ENCODE peak calls at places on chromosomes 6 and 20, in six cellular contexts. One of them, this sample, is unnamed. For H3F3A, the result is how much of the 10 kb centered on the place peaks cover.

GRCh38 chr20:11329271-11329670 is 588.4 kb upstream of the BTBD3 start:
- DNase-seq in SK-N-SH: no peak
- DNase-seq in neural progenitor cell: no peak
- DNase-seq in PC-3: no peak
- DNase-seq in GM23338: no peak
- DNase-seq in GM23248: no peak
- DNase-seq in this sample: no peak

GRCh38 chr6:119602215-119603178 is 252.9 kb upstream of the MAN1A1 start:
- DNase-seq in neural progenitor cell: no peak
- DNase-seq in SK-N-SH: no peak
- DNase-seq in GM23248: peak
- DNase-seq in PC-3: peak
- DNase-seq in GM23338: no peak
- DNase-seq in this sample: no peak

GRCh38 chr6:112934433-112935327 is 587.5 kb downstream of the RFPL4B start:
- DNase-seq in GM23338: peak
- DNase-seq in SK-N-SH: no peak
- DNase-seq in GM23248: no peak
- DNase-seq in PC-3: no peak
- DNase-seq in neural progenitor cell: no peak
- DNase-seq in this sample: no peak

GRCh38 chr6:43916091-43916923 is 146.3 kb downstream of the VEGFA start:
- DNase-seq in GM23248: peak
- DNase-seq in SK-N-SH: no peak
- DNase-seq in neural progenitor cell: no peak
- DNase-seq in PC-3: no peak
- DNase-seq in GM23338: no peak
- DNase-seq in this sample: no peak

GRCh38 chr6:106622412-106622811 is 6.9 kb downstream of the RTN4IP1 start:
- DNase-seq in GM23248: no peak
- DNase-seq in GM23338: no peak
- DNase-seq in neural progenitor cell: no peak
- DNase-seq in SK-N-SH: no peak
- DNase-seq in PC-3: no peak
- DNase-seq in this sample: no peak

GRCh38 chr6:12126051-12126450 is 113.9 kb downstream of the HIVEP1 start:
- DNase-seq in neural progenitor cell: no peak
- DNase-seq in GM23338: no peak
- DNase-seq in PC-3: no peak
- DNase-seq in GM23248: no peak
- DNase-seq in SK-N-SH: no peak
- DNase-seq in this sample: no peak

GRCh38 chr20:3088031-3088430 is 3.5 kb upstream of the AVP start:
- DNase-seq in neural progenitor cell: no peak
- DNase-seq in SK-N-SH: no peak
- DNase-seq in GM23338: no peak
- DNase-seq in GM23248: no peak
- DNase-seq in PC-3: no peak
- DNase-seq in this sample: no peak

GRCh38 chr6:42961020-42961470 is 491 bp downstream of the GNMT start:
- DNase-seq in GM23248: no peak
- DNase-seq in neural progenitor cell: no peak
- DNase-seq in GM23338: no peak
- DNase-seq in SK-N-SH: no peak
- DNase-seq in PC-3: no peak
- DNase-seq in this sample: no peak

GRCh38 chr6:3352678-3353077 is 93.9 kb downstream of the PSMG4 start:
- DNase-seq in neural progenitor cell: no peak
- DNase-seq in PC-3: no peak
- DNase-seq in GM23248: no peak
- DNase-seq in GM23338: no peak
- DNase-seq in SK-N-SH: no peak
- DNase-seq in this sample: no peak

GRCh38 chr20:9032758-9033157 is 36.1 kb upstream of the PLCB4 start:
- DNase-seq in GM23338: no peak
- DNase-seq in GM23248: peak
- DNase-seq in SK-N-SH: no peak
- DNase-seq in PC-3: no peak
- DNase-seq in neural progenitor cell: no peak
- DNase-seq in this sample: no peak

GRCh38 chr6:134676307-134677281 is 273.3 kb downstream of the ALDH8A1 start:
- DNase-seq in GM23338: no peak
- DNase-seq in SK-N-SH: no peak
- DNase-seq in GM23248: no peak
- DNase-seq in neural progenitor cell: no peak
- DNase-seq in PC-3: no peak
- DNase-seq in this sample: no peak
- TF ChIP-seq EZH2phosphoT487 in GM23338: no peak
- TF ChIP-seq EZH2phosphoT487 in SK-N-SH: no peak
- TF ChIP-seq EZH2phosphoT487 in GM23248: no peak
- TF ChIP-seq EZH2phosphoT487 in neural progenitor cell: no peak
- TF ChIP-seq EZH2phosphoT487 in PC-3: no peak
- TF ChIP-seq EZH2phosphoT487 in this sample: no peak

GRCh38 chr6:87918461-87918941 is 129.1 kb upstream of the SPACA1 start:
- DNase-seq in neural progenitor cell: no peak
- DNase-seq in PC-3: no peak
- DNase-seq in GM23248: peak
- DNase-seq in SK-N-SH: no peak
- DNase-seq in GM23338: peak
- DNase-seq in this sample: peak
- H3F3A ChIP-seq in neural progenitor cell: under half
- H3F3A ChIP-seq in PC-3: under half
- H3F3A ChIP-seq in GM23248: under half
- H3F3A ChIP-seq in SK-N-SH: under half
- H3F3A ChIP-seq in GM23338: under half
- H3F3A ChIP-seq in this sample: under half

DNA sequence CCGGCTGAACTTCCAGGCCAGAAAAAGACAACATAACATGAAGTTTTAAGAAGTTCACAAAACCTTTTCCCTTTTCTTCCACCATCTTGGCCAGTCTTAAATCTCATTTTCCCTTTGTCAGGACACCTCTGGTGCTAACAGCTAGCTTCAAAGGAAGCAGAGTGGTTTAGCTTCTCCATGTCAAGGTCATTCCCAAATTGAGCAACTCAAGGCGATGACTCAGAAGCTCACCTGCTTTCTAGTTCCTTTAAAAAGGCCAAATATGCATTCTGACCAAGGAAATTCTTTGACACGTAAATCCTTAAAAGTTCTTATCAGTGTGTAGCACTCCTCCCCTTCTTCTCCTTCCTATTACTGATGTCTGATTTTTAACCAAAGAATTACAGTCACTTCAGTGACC is 69.6 kb upstream of the VGLL2 start:
- DNase-seq in PC-3: peak
- DNase-seq in GM23248: no peak
- DNase-seq in SK-N-SH: no peak
- DNase-seq in neural progenitor cell: no peak
- DNase-seq in GM23338: peak
- DNase-seq in this sample: no peak
- TF ChIP-seq EZH2phosphoT487 in PC-3: no peak
- TF ChIP-seq EZH2phosphoT487 in GM23248: no peak
- TF ChIP-seq EZH2phosphoT487 in SK-N-SH: no peak
- TF ChIP-seq EZH2phosphoT487 in neural progenitor cell: no peak
- TF ChIP-seq EZH2phosphoT487 in GM23338: no peak
- TF ChIP-seq EZH2phosphoT487 in this sample: no peak

DNA sequence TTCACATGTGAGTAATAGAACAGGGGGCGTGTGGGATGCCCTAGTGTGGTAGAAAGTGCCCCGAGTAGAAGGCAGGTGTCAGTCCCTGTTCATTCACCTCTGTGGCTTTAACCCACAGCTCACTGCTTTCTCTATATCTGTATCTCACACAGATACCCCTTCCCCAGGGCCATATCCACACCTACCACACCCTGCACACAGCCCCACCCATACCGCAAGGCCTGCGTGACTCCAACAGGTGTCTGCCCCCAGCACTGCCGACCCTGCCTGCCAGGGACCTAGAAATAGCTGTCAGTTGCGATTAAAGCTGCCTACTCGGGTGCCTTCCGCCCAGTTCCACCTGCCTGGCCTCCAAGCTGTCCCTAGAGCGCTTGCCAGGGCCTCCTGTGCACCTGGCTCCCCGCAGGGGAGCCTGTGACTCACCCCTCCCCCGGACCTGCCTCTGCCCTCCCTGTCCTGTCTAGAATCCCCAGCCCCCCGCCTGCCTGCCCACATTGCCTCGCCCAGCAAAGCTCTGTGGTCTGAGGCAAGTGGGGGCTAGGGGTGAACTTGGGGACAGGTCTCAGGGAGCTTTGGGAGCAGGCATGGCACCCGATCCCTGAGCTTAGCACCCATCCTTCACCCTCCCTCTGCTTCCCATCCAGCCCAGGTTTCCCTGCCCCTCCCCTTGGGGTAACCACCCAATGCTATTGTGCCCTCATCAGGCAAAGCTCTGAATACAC is 38.3 kb upstream of the ID1 start:
- DNase-seq in PC-3: peak
- DNase-seq in neural progenitor cell: no peak
- DNase-seq in SK-N-SH: no peak
- DNase-seq in GM23338: peak
- DNase-seq in GM23248: no peak
- DNase-seq in this sample: peak
- H3F3A ChIP-seq in PC-3: under half
- H3F3A ChIP-seq in neural progenitor cell: under half
- H3F3A ChIP-seq in SK-N-SH: half or more
- H3F3A ChIP-seq in GM23338: half or more
- H3F3A ChIP-seq in GM23248: half or more
- H3F3A ChIP-seq in this sample: half or more

DNA sequence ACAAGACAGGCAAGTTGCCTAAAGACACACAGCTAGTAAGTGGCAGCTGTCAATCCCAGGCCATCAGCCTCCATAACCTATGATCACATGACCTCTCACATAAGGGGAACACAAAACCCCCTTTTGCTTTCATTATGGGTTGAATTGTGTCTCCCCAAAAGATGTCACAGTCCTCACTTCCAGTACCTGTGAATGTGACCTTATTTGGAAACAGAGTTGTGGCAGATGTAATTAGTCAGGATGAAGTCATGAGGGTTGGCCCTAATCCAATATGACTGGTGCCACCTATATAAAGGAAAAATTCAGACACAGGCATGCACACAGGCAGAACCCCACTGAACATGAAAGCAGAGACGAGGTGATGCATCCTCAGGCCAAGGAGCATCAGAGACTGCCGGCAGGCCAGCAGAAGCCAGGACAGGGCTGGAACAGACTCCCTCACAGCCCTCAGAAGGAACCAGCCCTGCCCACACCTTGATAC is 33.6 kb downstream of the GFOD1 start:
- DNase-seq in GM23248: peak
- DNase-seq in PC-3: peak
- DNase-seq in SK-N-SH: no peak
- DNase-seq in neural progenitor cell: no peak
- DNase-seq in GM23338: no peak
- DNase-seq in this sample: no peak
- TF ChIP-seq EZH2phosphoT487 in GM23248: no peak
- TF ChIP-seq EZH2phosphoT487 in PC-3: no peak
- TF ChIP-seq EZH2phosphoT487 in SK-N-SH: no peak
- TF ChIP-seq EZH2phosphoT487 in neural progenitor cell: no peak
- TF ChIP-seq EZH2phosphoT487 in GM23338: no peak
- TF ChIP-seq EZH2phosphoT487 in this sample: no peak

GRCh38 chr20:49541733-49542513 is 26.0 kb downstream of the PTGIS start:
- DNase-seq in neural progenitor cell: peak
- DNase-seq in PC-3: peak
- DNase-seq in GM23248: peak
- DNase-seq in SK-N-SH: peak
- DNase-seq in GM23338: peak
- DNase-seq in this sample: peak

GRCh38 chr20:49540696-49541435 is 27.1 kb downstream of the PTGIS start:
- DNase-seq in SK-N-SH: no peak
- DNase-seq in PC-3: no peak
- DNase-seq in GM23248: no peak
- DNase-seq in GM23338: no peak
- DNase-seq in neural progenitor cell: peak
- DNase-seq in this sample: no peak

GRCh38 chr20:49540232-49540620 is 27.7 kb downstream of the PTGIS start:
- DNase-seq in GM23338: no peak
- DNase-seq in SK-N-SH: no peak
- DNase-seq in neural progenitor cell: no peak
- DNase-seq in PC-3: no peak
- DNase-seq in GM23248: no peak
- DNase-seq in this sample: no peak

GRCh38 chr20:49538950-49539349 is 29.0 kb downstream of the PTGIS start:
- DNase-seq in GM23338: no peak
- DNase-seq in PC-3: no peak
- DNase-seq in GM23248: no peak
- DNase-seq in SK-N-SH: no peak
- DNase-seq in neural progenitor cell: no peak
- DNase-seq in this sample: no peak

GRCh38 chr20:49539481-49540231 is 28.3 kb downstream of the PTGIS start:
- DNase-seq in GM23338: no peak
- DNase-seq in SK-N-SH: no peak
- DNase-seq in GM23248: no peak
- DNase-seq in neural progenitor cell: no peak
- DNase-seq in PC-3: no peak
- DNase-seq in this sample: no peak
- H3F3A ChIP-seq in GM23338: under half
- H3F3A ChIP-seq in SK-N-SH: under half
- H3F3A ChIP-seq in GM23248: half or more
- H3F3A ChIP-seq in neural progenitor cell: under half
- H3F3A ChIP-seq in PC-3: under half
- H3F3A ChIP-seq in this sample: under half

DNA sequence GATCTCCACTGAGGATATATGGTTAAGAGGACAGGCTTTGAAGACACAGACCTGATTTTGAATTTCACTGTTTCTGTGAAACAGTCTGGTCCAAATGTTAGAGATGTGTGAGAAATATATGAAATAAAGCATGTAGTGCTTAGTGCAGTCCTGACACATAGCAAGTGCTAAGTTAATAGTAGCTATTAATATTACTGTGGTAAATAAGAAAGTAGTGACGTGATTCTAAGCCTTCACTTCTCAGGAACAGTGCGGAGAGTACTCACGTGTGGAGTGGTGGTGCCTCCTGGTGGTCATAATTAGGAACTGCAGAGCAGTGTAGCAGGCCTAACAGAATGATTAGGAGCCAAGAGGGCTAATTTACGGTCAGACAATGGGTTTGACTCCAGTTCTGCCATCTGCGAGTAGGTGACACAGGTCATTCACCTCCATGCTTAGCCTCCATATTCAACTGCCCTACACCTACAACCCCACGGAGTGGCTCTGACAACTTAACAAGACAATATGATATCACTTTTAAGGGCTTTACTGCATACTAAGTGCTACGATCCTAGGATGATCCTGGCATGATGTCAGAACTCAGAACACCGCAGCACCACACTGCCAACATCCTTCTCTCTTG is 106.2 kb downstream of the JPH2 start:
- DNase-seq in GM23248: peak
- DNase-seq in SK-N-SH: peak
- DNase-seq in neural progenitor cell: peak
- DNase-seq in PC-3: peak
- DNase-seq in GM23338: peak
- DNase-seq in this sample: peak
- TF ChIP-seq EZH2phosphoT487 in GM23248: no peak
- TF ChIP-seq EZH2phosphoT487 in SK-N-SH: no peak
- TF ChIP-seq EZH2phosphoT487 in neural progenitor cell: no peak
- TF ChIP-seq EZH2phosphoT487 in PC-3: no peak
- TF ChIP-seq EZH2phosphoT487 in GM23338: no peak
- TF ChIP-seq EZH2phosphoT487 in this sample: no peak

This sample was measured in MM.1S.